ENCODE peak calls at places on chromosomes 12 and 14, in ten cellular contexts. L is right atrium auricular region; N is body of pancreas; F is CD8-positive, alpha-beta memory T cell; T is heart right ventricle; X is IMR-90; O is hepatocyte; R is SK-N-MC; D is tibial nerve; M is sigmoid colon. H is an unnamed sample. For H3K9me3, the result is how much of the 10 kb centered on the place peaks cover.

GRCh38 chr12:57654042-57654441 is 21.0 kb upstream of the B4GALNT1 start:
- DNase-seq in L (no peak), N (no peak), F (no peak), T (no peak), X (no peak), O (no peak), R (no peak), D (no peak), M (no peak), H (no peak)

GRCh38 chr14:92973798-92974372 is 50.9 kb downstream of the CHGA start:
- DNase-seq in L (no peak), N (no peak), F (no peak), T (no peak), X (no peak), O (peak), R (no peak), D (no peak), M (no peak), H (no peak)

GRCh38 chr12:47207829-47208248 is 128.1 kb upstream of the AMIGO2 start:
- DNase-seq in L (no peak), N (no peak), F (no peak), T (no peak), X (no peak), O (no peak), R (no peak), D (no peak), M (no peak), H (no peak)

GRCh38 chr14:69612014-69612758 is 790 bp downstream of the SUSD6 start:
- DNase-seq in L (no peak), N (peak), F (peak), T (peak), X (peak), O (no peak), R (no peak), D (peak), M (no peak), H (no peak)

GRCh38 chr12:15276088-15276698 is 46.1 kb upstream of the PTPRO start:
- DNase-seq in L (no peak), N (peak), F (no peak), T (no peak), X (peak), O (peak), R (peak), D (peak), M (no peak), H (no peak)

GRCh38 chr12:97567619-97568110 is 105.1 kb downstream of the RMST start:
- DNase-seq in L (no peak), N (no peak), F (no peak), T (no peak), X (no peak), O (peak), R (no peak), D (no peak), M (no peak), H (no peak)

GRCh38 chr14:64680013-64680674 is 24.1 kb upstream of the PLEKHG3 start:
- DNase-seq in L (no peak), N (no peak), F (no peak), T (no peak), X (no peak), O (peak), R (no peak), D (no peak), M (no peak), H (no peak)

GRCh38 chr14:68789798-68790655 is 2.8 kb downstream of the ZFP36L1 start:
- DNase-seq in L (peak), N (peak), F (no peak), T (peak), X (no peak), O (peak), R (no peak), D (no peak), M (peak), H (no peak)

GRCh38 chr14:102768223-102769048 is 8.8 kb upstream of the TRAF3 start:
- DNase-seq in L (no peak), N (no peak), F (no peak), T (no peak), X (no peak), O (no peak), R (no peak), D (peak), M (no peak), H (no peak)

GRCh38 chr12:54304187-54304810 is 3.5 kb upstream of the NFE2 start:
- DNase-seq in L (peak), N (peak), F (no peak), T (peak), X (no peak), O (peak), R (no peak), D (peak), M (peak), H (peak)

GRCh38 chr14:72589652-72590051 is 304.2 kb downstream of the DPF3 start:
- DNase-seq in L (no peak), N (no peak), F (no peak), T (no peak), X (no peak), O (no peak), R (no peak), D (no peak), M (no peak), H (no peak)

GRCh38 chr14:72420749-72421452 is 473.0 kb downstream of the DPF3 start:
- DNase-seq in L (peak), N (peak), F (peak), T (peak), X (peak), O (peak), R (peak), D (peak), M (peak), H (peak)

GRCh38 chr14:101632520-101632919 is 71.2 kb downstream of the DIO3 start:
- DNase-seq in L (no peak), N (no peak), F (no peak), T (no peak), X (no peak), O (no peak), R (no peak), D (no peak), M (no peak), H (no peak)

GRCh38 chr12:96981053-96981452 is 74.0 kb downstream of the NEDD1 start:
- DNase-seq in L (no peak), N (no peak), F (no peak), T (no peak), X (peak), O (peak), R (no peak), D (no peak), M (no peak), H (no peak)

GRCh38 chr14:81453166-81453766 is 53.1 kb upstream of the STON2 start:
- DNase-seq in L (no peak), N (peak), F (no peak), T (no peak), X (peak), O (peak), R (peak), D (peak), M (peak), H (peak)

GRCh38 chr12:7498832-7499231 is 4.7 kb downstream of the CD163 start:
- DNase-seq in L (no peak), N (no peak), F (no peak), T (no peak), X (peak), O (no peak), R (peak), D (no peak), M (no peak), H (no peak)

GRCh38 chr14:78136695-78137094 is 33.5 kb upstream of the NRXN3 start:
- DNase-seq in L (no peak), N (no peak), F (no peak), T (no peak), X (no peak), O (no peak), R (no peak), D (no peak), M (no peak), H (no peak)

GRCh38 chr14:61322799-61323290 is 1.5 kb downstream of the PRKCH start:
- DNase-seq in L (no peak), N (no peak), F (no peak), T (no peak), X (peak), O (peak), R (no peak), D (no peak), M (no peak), H (peak)

GRCh38 chr14:30369531-30370180 is 189.3 kb upstream of the G2E3 start:
- DNase-seq in L (no peak), N (no peak), F (no peak), T (no peak), X (no peak), O (no peak), R (no peak), D (no peak), M (no peak), H (no peak)

GRCh38 chr14:103131580-103131979 is 8.3 kb downstream of the TNFAIP2 start:
- DNase-seq in L (no peak), N (no peak), F (no peak), T (no peak), X (no peak), O (no peak), R (no peak), D (no peak), M (peak), H (no peak)

GRCh38 chr14:55540847-55541773 is 38.9 kb upstream of the KTN1 start:
- DNase-seq in L (no peak), N (no peak), F (no peak), T (no peak), X (peak), O (no peak), R (no peak), D (no peak), M (no peak), H (no peak)

GRCh38 chr14:68232643-68233055 is 413.1 kb downstream of the RAD51B start:
- DNase-seq in L (peak), N (peak), F (no peak), T (no peak), X (peak), O (peak), R (no peak), D (peak), M (peak), H (peak)

GRCh38 chr14:30034049-30034635 is 106.5 kb upstream of the PRKD1 start:
- DNase-seq in L (no peak), N (no peak), F (no peak), T (no peak), X (peak), O (no peak), R (no peak), D (no peak), M (no peak), H (no peak)

GRCh38 chr12:7351177-7351576 is 47.3 kb downstream of the ACSM4 start:
- DNase-seq in L (no peak), N (no peak), F (no peak), T (no peak), X (no peak), O (no peak), R (no peak), D (no peak), M (no peak), H (no peak)

GRCh38 chr12:180445-180844 is 33.5 kb downstream of the SLC6A12 start:
- DNase-seq in L (peak), N (no peak), F (no peak), T (no peak), X (peak), O (no peak), R (no peak), D (peak), M (no peak), H (no peak)

GRCh38 chr14:29444805-29445204 is 482.8 kb downstream of the PRKD1 start:
- DNase-seq in L (no peak), N (no peak), F (no peak), T (no peak), X (peak), O (no peak), R (no peak), D (no peak), M (no peak), H (no peak)

GRCh38 chr14:100165825-100166520 is 6.5 kb upstream of the DEGS2 start:
- DNase-seq in L (no peak), N (no peak), F (no peak), T (no peak), X (no peak), O (no peak), R (no peak), D (no peak), M (no peak), H (no peak)

GRCh38 chr12:82176761-82177490 is 181.3 kb downstream of the CCDC59 start:
- DNase-seq in L (no peak), N (no peak), F (no peak), T (no peak), X (no peak), O (no peak), R (no peak), D (no peak), M (no peak), H (no peak)

GRCh38 chr12:63897931-63898330 is 53.4 kb downstream of the SRGAP1 start:
- DNase-seq in L (no peak), N (no peak), F (no peak), T (no peak), X (no peak), O (no peak), R (peak), D (no peak), M (no peak), H (no peak)

GRCh38 chr12:26126340-26127284 is 1.8 kb upstream of the BHLHE41 start:
- DNase-seq in L (peak), N (peak), F (no peak), T (peak), X (peak), O (peak), R (no peak), D (peak), M (peak), H (peak)

GRCh38 chr12:122079038-122079531 is 529 bp downstream of the MLXIP start:
- DNase-seq in L (no peak), N (peak), F (no peak), T (no peak), X (no peak), O (peak), R (no peak), D (no peak), M (peak), H (no peak)

GRCh38 chr12:110585231-110585799 is 2.2 kb upstream of the PPTC7 start:
- DNase-seq in L (no peak), N (peak), F (no peak), T (no peak), X (peak), O (peak), R (no peak), D (no peak), M (no peak), H (peak)

GRCh38 chr14:24013654-24014514 is 25.2 kb downstream of the DHRS4L2 start:
- DNase-seq in L (no peak), N (peak), F (no peak), T (no peak), X (peak), O (peak), R (peak), D (peak), M (peak), H (peak)

GRCh38 chr14:98513558-98513957 is 758.4 kb downstream of the BCL11B start:
- DNase-seq in L (no peak), N (no peak), F (no peak), T (no peak), X (no peak), O (no peak), R (no peak), D (no peak), M (no peak), H (no peak)

GRCh38 chr12:6312529-6313325 is 2.2 kb downstream of the PLEKHG6 start:
- DNase-seq in L (no peak), N (peak), F (no peak), T (no peak), X (no peak), O (peak), R (no peak), D (no peak), M (peak), H (peak)

GRCh38 chr12:76290963-76291859 is 57.0 kb downstream of the BBS10 start:
- DNase-seq in L (no peak), N (no peak), F (no peak), T (no peak), X (no peak), O (no peak), R (no peak), D (no peak), M (no peak), H (no peak)

GRCh38 chr12:123114305-123115083 is 36.4 kb downstream of the PITPNM2 start:
- DNase-seq in L (no peak), N (no peak), F (no peak), T (no peak), X (no peak), O (no peak), R (no peak), D (no peak), M (no peak), H (no peak)

GRCh38 chr12:123108682-123109066 is 42.2 kb downstream of the PITPNM2 start:
- DNase-seq in L (no peak), N (no peak), F (no peak), T (no peak), X (no peak), O (no peak), R (no peak), D (no peak), M (no peak), H (no peak)

GRCh38 chr12:123113038-123113437 is 37.9 kb downstream of the PITPNM2 start:
- DNase-seq in L (no peak), N (no peak), F (no peak), T (no peak), X (no peak), O (no peak), R (no peak), D (no peak), M (no peak), H (no peak)

GRCh38 chr12:123109319-123109772 is 41.5 kb downstream of the PITPNM2 start:
- DNase-seq in L (no peak), N (no peak), F (no peak), T (no peak), X (no peak), O (no peak), R (no peak), D (no peak), M (no peak), H (no peak)

DNA sequence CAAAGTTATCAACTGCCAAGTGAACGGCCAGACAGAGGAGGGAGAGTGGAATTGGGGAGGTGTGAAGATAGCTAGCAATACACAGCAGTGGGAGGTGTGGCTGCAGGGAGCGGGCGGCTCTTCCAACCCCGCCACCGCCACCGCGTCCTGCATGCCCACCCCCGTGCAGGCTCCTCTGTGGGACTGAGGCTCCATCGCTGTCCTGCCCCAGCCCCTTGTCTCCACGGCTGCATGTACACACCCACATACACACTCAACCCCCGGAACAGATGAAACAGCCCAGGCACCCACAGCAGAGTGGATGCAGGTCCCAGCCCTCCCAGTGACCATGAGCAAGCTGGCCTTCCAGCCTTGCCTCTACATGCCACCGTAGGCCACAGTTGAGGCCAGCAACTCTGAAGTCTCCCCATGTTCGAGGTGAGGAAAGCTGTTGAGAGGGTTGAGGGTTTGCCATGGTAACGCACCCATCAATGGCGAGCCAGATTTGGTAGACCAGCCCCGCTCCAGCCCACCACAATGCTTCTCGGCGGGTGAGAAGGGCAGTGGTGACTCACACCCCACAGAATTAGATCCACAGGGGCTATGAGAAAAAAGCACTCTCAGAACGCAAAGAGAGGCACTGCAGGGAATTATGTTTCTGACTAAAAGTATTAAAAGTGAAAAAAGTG is 39.3 kb downstream of the PITPNM2 start:
- DNase-seq in L (no peak), N (no peak), F (no peak), T (no peak), X (peak), O (no peak), R (no peak), D (no peak), M (no peak), H (no peak)
- H3K27ac ChIP-seq in L (peak), N (no peak), F (no peak), T (peak), X (no peak), O (no peak), R (no peak), D (no peak), M (no peak), H (no peak)

GRCh38 chr12:31590730-31591307 is at the start of gene DENND5B:
- DNase-seq in L (peak), N (peak), F (no peak), T (peak), X (peak), O (peak), R (no peak), D (peak), M (peak), H (peak)

GRCh38 chr12:31589896-31590729 is 823 bp downstream of the DENND5B start:
- DNase-seq in L (peak), N (peak), F (no peak), T (peak), X (peak), O (peak), R (no peak), D (peak), M (peak), H (peak)

GRCh38 chr12:31588976-31589375 is 2.0 kb downstream of the DENND5B start:
- DNase-seq in L (no peak), N (no peak), F (no peak), T (no peak), X (no peak), O (no peak), R (no peak), D (no peak), M (no peak), H (no peak)

GRCh38 chr12:31589582-31589895 is 1.4 kb downstream of the DENND5B start:
- DNase-seq in L (no peak), N (no peak), F (no peak), T (peak), X (no peak), O (no peak), R (no peak), D (peak), M (no peak), H (no peak)

DNA sequence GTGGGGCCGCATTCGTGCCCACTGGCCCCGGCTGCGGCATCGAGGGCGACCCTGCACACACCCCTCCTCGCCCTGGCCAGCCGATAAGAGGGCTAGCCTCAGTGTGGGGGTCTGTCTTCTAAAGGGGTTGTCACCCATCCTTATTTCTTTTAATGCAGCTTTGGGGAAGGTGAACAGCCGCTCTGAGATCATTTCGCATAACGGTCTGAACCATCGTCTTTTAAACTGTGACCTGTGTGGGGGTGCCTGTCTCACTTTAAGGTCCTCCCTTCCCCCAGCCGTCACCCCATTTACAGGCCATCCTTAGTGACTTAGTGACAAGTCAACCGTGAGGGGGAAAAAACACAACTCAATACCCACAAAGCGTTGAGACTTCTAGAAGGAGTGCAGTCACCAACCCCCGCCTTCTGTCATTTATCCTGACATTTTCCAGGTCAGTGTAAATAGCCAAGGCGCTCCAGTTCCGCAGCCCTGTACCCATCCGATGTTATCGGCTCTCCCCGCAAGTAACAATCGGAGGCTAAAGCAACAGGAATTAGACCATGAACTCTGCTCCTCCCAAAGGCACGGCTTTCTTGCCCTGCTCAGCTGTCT is 469 bp upstream of the DENND5B start:
- DNase-seq in L (peak), N (peak), F (no peak), T (no peak), X (no peak), O (peak), R (no peak), D (peak), M (peak), H (no peak)
- H3K9me3 ChIP-seq in L (under half), N (under half), F (under half), T (under half), X (under half), O (under half), R (under half), D (under half), M (under half), H (under half)

GRCh38 chr14:105060751-105061427 is 4.3 kb downstream of the GPR132 start:
- DNase-seq in L (no peak), N (no peak), F (no peak), T (no peak), X (no peak), O (peak), R (no peak), D (no peak), M (peak), H (no peak)
- H3K27ac ChIP-seq in L (peak), N (peak), F (peak), T (peak), X (no peak), O (no peak), R (no peak), D (peak), M (peak), H (peak)

DNA sequence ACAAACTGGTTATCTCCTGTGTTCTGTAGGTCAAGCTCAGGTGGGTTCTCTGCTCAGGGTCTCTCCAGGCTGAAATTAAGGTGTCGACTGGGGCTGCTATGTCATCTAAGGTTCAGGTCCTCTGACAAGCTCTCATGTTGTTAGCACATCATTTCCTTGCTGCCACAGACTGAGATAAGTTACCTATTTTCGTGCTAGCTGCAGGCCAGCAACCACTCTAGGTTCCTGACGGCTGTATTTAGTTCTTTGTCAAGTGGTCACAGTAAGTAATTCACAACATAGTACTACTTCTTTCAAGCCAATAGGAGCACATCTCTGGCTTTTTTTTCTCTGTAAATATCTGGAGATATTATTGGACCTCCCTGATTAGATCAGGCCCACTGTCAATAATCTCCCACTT is 169.3 kb upstream of the CAND1 start:
- DNase-seq in L (no peak), N (no peak), F (no peak), T (no peak), X (no peak), O (no peak), R (no peak), D (no peak), M (no peak), H (no peak)
- H3K9me3 ChIP-seq in L (under half), N (under half), F (under half), T (under half), X (under half), O (under half), R (under half), D (under half), M (under half), H (under half)

H was measured in lung.